ENCODE peak calls at places on chromosomes 3 and 15, in four cellular contexts. D is fibroblast of pulmonary artery, Y is GM23338, G is left ventricle myocardium inferior. X is an unnamed sample.

GRCh38 chr3:53498993-53499641 is 4.7 kb downstream of the CACNA1D start:
- DNase-seq in G (no peak), Y (peak), D (no peak), X (no peak)

GRCh38 chr3:53318522-53318921 is 28.8 kb downstream of the DCP1A start:
- DNase-seq in D (peak), Y (no peak), G (no peak), X (peak)

GRCh38 chr15:88066758-88067157 is 189.8 kb downstream of the NTRK3 start:
- DNase-seq in Y (peak), D (no peak), G (no peak), X (no peak)

GRCh38 chr3:24598691-24599090 is 104.0 kb upstream of the THRB start:
- DNase-seq in G (no peak), D (peak), Y (peak), X (no peak)

GRCh38 chr3:67637255-67637900 is 17.0 kb downstream of the SUCLG2 start:
- DNase-seq in G (no peak), D (no peak), Y (no peak), X (no peak)

GRCh38 chr15:60582370-60583036 is 103.6 kb upstream of the ICE2 start:
- DNase-seq in D (peak), Y (no peak), G (no peak), X (no peak)

GRCh38 chr15:48190932-48191573 is 412 bp upstream of the CTXN2 start:
- DNase-seq in G (peak), D (peak), Y (peak), X (peak)

GRCh38 chr3:106006001-106006400 is 137.2 kb upstream of the CBLB start:
- DNase-seq in Y (no peak), D (peak), G (no peak), X (peak)

DNA sequence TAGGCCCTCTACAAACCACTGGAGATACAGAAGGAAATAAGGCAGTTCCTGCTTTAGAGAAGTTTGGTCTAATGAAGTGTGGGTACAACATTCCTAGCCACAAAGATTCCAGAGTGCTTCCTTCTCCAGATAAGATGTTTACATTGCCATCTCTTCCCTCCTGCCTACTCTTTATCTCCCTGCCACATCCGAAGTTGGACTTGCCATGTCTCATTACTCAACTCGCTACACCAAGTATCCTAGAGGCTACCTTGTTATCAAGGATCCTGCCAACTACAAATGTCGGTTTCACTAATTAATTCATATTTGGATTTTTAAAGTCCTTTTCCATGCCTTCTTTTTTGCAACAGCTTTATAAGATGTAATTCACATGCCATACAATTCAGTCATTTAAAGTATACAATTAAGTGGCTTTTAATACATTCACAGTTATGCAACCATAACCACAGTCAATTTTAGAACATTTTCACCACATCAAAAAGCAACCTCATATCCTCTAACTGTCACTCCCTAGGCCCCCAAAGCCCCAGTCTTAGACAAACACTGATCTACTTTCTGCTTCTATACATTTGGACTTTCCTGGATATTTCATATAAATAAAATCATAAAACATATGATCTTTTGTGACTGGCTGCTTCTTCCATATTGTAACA is 53.7 kb upstream of the CSTA start:
- DNase-seq in Y (no peak), G (no peak), D (no peak), X (no peak)
- H3K4me3 ChIP-seq in Y (no peak), G (no peak), D (no peak), X (no peak)

GRCh38 chr3:71045917-71046282 is 537.6 kb downstream of the FOXP1 start:
- DNase-seq in D (peak), G (no peak), Y (no peak), X (no peak)
- TF ChIP-seq CTCF in D (no peak), G (no peak), Y (no peak), X (no peak)

GRCh38 chr3:14810070-14810732 is 8.6 kb upstream of the FGD5 start:
- DNase-seq in G (peak), Y (peak), D (peak), X (no peak)
- H3K4me3 ChIP-seq in G (peak), Y (peak), D (peak), X (no peak)

GRCh38 chr3:138950006-138950644 is 3.1 kb downstream of the FOXL2NB start:
- DNase-seq in Y (peak), G (no peak), D (peak), X (no peak)
- TF ChIP-seq CTCF in Y (no peak), G (no peak), D (no peak), X (no peak)

GRCh38 chr3:149716984-149717383 is 35.3 kb downstream of the COMMD2 start:
- DNase-seq in G (no peak), Y (no peak), D (no peak), X (no peak)
- H3K4me3 ChIP-seq in G (peak), Y (no peak), D (no peak), X (no peak)

GRCh38 chr3:2869905-2870304 is 240.3 kb downstream of the IL5RA start:
- DNase-seq in D (no peak), G (no peak), Y (no peak), X (no peak)

GRCh38 chr3:2875699-2876098 is 234.5 kb downstream of the IL5RA start:
- DNase-seq in D (no peak), G (no peak), Y (no peak), X (no peak)

GRCh38 chr3:2872884-2873283 is 237.3 kb downstream of the IL5RA start:
- DNase-seq in G (no peak), Y (no peak), D (no peak), X (no peak)

GRCh38 chr3:2873986-2874385 is 236.2 kb downstream of the IL5RA start:
- DNase-seq in G (no peak), Y (no peak), D (no peak), X (no peak)

GRCh38 chr3:2870714-2871353 is 239.3 kb downstream of the IL5RA start:
- DNase-seq in D (no peak), Y (no peak), G (no peak), X (no peak)
- TF ChIP-seq CTCF in D (no peak), Y (no peak), G (no peak), X (no peak)

X was measured in astrocyte of the spinal cord.